ENCODE peak calls at places on chromosomes 3 and 15, in seven cellular contexts. U, S, K, P, X, N and T are unnamed samples.

GRCh38 chr3:127694467-127695215 is 21.9 kb downstream of the ABTB1 start:
- DNase-seq in X (peak), S (no peak), U (peak), P (no peak), N (peak), K (no peak), T (no peak)

GRCh38 chr3:134284438-134284837 is 33.8 kb upstream of the RYK start:
- DNase-seq in N (no peak), K (no peak), U (no peak), S (no peak), X (no peak), P (no peak), T (no peak)

GRCh38 chr3:33491697-33492096 is 51.5 kb upstream of the UBP1 start:
- DNase-seq in S (no peak), N (no peak), X (no peak), P (no peak), U (no peak), K (no peak), T (no peak)

GRCh38 chr15:100890850-100891249 is 11.2 kb downstream of the ALDH1A3 start:
- DNase-seq in U (no peak), S (no peak), K (no peak), X (no peak), P (no peak), N (no peak), T (no peak)

GRCh38 chr3:174598885-174599439 is 260.2 kb upstream of the NAALADL2 start:
- DNase-seq in S (no peak), P (no peak), N (no peak), X (no peak), K (no peak), U (no peak), T (no peak)

GRCh38 chr3:17518189-17519059 is 224.0 kb downstream of the TBC1D5 start:
- DNase-seq in P (no peak), K (no peak), X (no peak), N (no peak), U (no peak), S (no peak), T (no peak)

GRCh38 chr3:71984843-71985594 is 200.1 kb upstream of the PROK2 start:
- DNase-seq in X (no peak), K (no peak), U (no peak), N (no peak), P (no peak), S (no peak), T (no peak)

GRCh38 chr3:194082596-194083220 is 53.2 kb upstream of the HES1 start:
- DNase-seq in S (no peak), X (no peak), K (no peak), P (no peak), U (peak), N (no peak), T (no peak)

GRCh38 chr3:135137296-135137695 is 342.2 kb downstream of the EPHB1 start:
- DNase-seq in S (no peak), X (no peak), U (no peak), K (no peak), P (no peak), N (no peak), T (no peak)

GRCh38 chr15:70096215-70096974 is 1.3 kb downstream of the TLE3 start:
- DNase-seq in S (peak), U (peak), P (peak), K (no peak), X (no peak), N (peak), T (no peak)

GRCh38 chr3:69784854-69785523 is 45.7 kb downstream of the MITF start:
- DNase-seq in N (no peak), X (no peak), P (no peak), K (no peak), S (no peak), U (peak), T (peak)

GRCh38 chr3:32334675-32335074 is 57.0 kb upstream of the CMTM7 start:
- DNase-seq in P (peak), N (peak), X (no peak), K (no peak), S (no peak), U (no peak), T (no peak)

GRCh38 chr3:100335137-100335833 is 728 bp downstream of the NIT2 start:
- DNase-seq in P (no peak), K (peak), S (no peak), U (peak), X (no peak), N (no peak), T (no peak)

GRCh38 chr3:74139648-74140047 is 474.8 kb downstream of the CNTN3 start:
- DNase-seq in U (no peak), P (no peak), X (no peak), K (no peak), S (no peak), N (no peak), T (no peak)

GRCh38 chr15:70710714-70711113 is 52.6 kb downstream of the UACA start:
- DNase-seq in P (no peak), K (no peak), X (no peak), S (no peak), N (no peak), U (no peak), T (no peak)